ENCODE peak calls at places on chromosomes 6 and 20, in seven cellular contexts. C is body of pancreas; R is GM23338; Y is tibial artery; N is CD8-positive, alpha-beta T cell; G is right lobe of liver; F is fibroblast of lung. U is an unnamed sample.

GRCh38 chr6:89597988-89598387 is 40.6 kb downstream of the LYRM2 start:
- DNase-seq in G (no peak), F (peak), N (no peak), R (peak), Y (no peak), C (peak), U (no peak)

GRCh38 chr6:26269406-26270120 is 95.4 kb upstream of the BTN3A2 start:
- DNase-seq in Y (no peak), C (no peak), G (no peak), R (no peak), F (no peak), N (no peak), U (no peak)

GRCh38 chr6:317068-317451 is 24.8 kb downstream of the DUSP22 start:
- DNase-seq in G (no peak), C (no peak), R (no peak), N (no peak), Y (no peak), F (no peak), U (no peak)

GRCh38 chr20:62723768-62724420 is 15.3 kb downstream of the NTSR1 start:
- DNase-seq in F (no peak), G (no peak), C (no peak), R (no peak), N (no peak), Y (no peak), U (no peak)

GRCh38 chr20:12153616-12154015 is 235.9 kb downstream of the BTBD3 start:
- DNase-seq in Y (no peak), F (peak), C (no peak), G (no peak), R (no peak), N (no peak), U (no peak)

GRCh38 chr6:128390168-128390567 is 130.2 kb downstream of the PTPRK start:
- DNase-seq in G (no peak), F (no peak), Y (no peak), R (no peak), N (no peak), C (no peak), U (no peak)

GRCh38 chr6:46996860-46997641 is 45.1 kb downstream of the ADGRF1 start:
- DNase-seq in C (no peak), N (no peak), Y (no peak), R (no peak), G (no peak), F (no peak), U (no peak)

GRCh38 chr6:31401403-31401802 is 2.0 kb upstream of the MICA start:
- DNase-seq in G (no peak), R (no peak), Y (peak), F (peak), C (peak), N (no peak), U (no peak)

GRCh38 chr6:164151762-164152161 is 737.2 kb downstream of the QKI start:
- DNase-seq in F (no peak), Y (no peak), R (no peak), N (no peak), G (no peak), C (no peak), U (no peak)

GRCh38 chr6:164034602-164035140 is 620.2 kb downstream of the QKI start:
- DNase-seq in Y (no peak), R (no peak), N (no peak), F (no peak), G (no peak), C (no peak), U (no peak)

GRCh38 chr6:113654396-113654795 is 202.7 kb upstream of the MARCKS start:
- DNase-seq in C (peak), R (no peak), G (peak), Y (peak), N (no peak), F (peak), U (no peak)

GRCh38 chr6:108748063-108748462 is 100.2 kb upstream of the ARMC2 start:
- DNase-seq in G (no peak), Y (no peak), C (no peak), F (peak), N (no peak), R (no peak), U (no peak)

GRCh38 chr6:14620522-14620921 is 502.9 kb downstream of the CD83 start:
- DNase-seq in C (no peak), N (no peak), R (no peak), F (no peak), Y (no peak), G (no peak), U (no peak)

GRCh38 chr20:52954849-52955248 is 17.3 kb upstream of the TSHZ2 start:
- DNase-seq in G (no peak), C (no peak), Y (no peak), F (no peak), N (no peak), R (no peak), U (no peak)

GRCh38 chr20:52962183-52962582 is 10.0 kb upstream of the TSHZ2 start:
- DNase-seq in Y (no peak), F (no peak), G (no peak), C (no peak), N (no peak), R (no peak), U (no peak)

GRCh38 chr20:52958206-52958605 is 14.0 kb upstream of the TSHZ2 start:
- DNase-seq in F (peak), C (no peak), R (no peak), Y (no peak), N (no peak), G (no peak), U (no peak)

DNA sequence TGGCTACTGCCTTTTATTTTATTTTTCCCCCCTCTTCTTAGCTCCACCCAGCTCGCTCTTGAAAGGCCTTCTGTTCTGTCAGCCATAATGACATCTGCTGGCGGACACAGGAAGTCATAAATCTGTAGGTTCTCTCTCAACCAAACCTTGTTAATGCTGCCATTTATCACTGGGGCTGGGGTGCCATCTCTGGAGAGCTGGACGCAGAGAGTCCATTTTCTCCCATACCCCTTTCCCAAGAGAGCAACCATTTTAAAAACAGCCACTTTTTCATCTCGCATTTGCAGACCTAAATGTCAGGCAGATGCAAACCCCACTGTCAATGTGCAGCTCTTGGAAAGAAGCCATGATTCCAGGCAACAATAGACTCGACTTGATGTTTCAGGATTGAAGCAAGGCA is 13.0 kb upstream of the TSHZ2 start:
- DNase-seq in C (peak), N (no peak), Y (no peak), R (peak), F (peak), G (no peak), U (no peak)
- TF ChIP-seq CTCF in C (no peak), N (no peak), Y (no peak), R (peak), F (no peak), G (no peak), U (no peak)

DNA sequence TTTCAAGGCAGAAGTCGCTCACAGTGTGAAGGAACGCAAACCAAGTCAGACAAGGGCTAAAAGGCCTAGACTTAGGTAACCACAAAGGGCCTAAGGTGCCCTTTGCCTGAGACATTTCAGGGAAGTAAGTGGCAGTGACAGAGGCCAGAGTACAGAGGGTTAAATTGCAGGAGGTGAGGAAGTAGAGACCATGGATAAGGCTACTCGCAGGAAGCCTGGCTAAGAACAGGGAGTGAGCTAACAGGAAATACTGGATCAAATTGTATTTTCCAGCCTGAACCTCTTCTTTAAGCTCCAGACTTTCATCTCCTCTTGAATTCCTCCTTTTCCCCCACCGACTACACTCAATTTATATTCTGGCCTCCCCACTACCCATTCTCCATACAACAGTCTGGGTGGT is 16.6 kb downstream of the ZHX3 start:
- DNase-seq in F (no peak), C (no peak), Y (no peak), R (no peak), G (no peak), N (no peak), U (no peak)
- H3K27ac ChIP-seq in F (no peak), C (no peak), Y (no peak), R (no peak), G (no peak), N (no peak), U (no peak)

GRCh38 chr6:6105472-6106036 is 98.8 kb upstream of the NRN1 start:
- DNase-seq in R (peak), G (no peak), Y (no peak), F (no peak), N (no peak), C (no peak), U (no peak)
- TF ChIP-seq CTCF in R (peak), G (peak), Y (no peak), F (no peak), N (no peak), C (no peak), U (no peak)

GRCh38 chr6:167758309-167759023 is 68.2 kb upstream of the AFDN start:
- DNase-seq in R (no peak), C (no peak), N (no peak), F (no peak), Y (no peak), G (no peak), U (no peak)
- H3K27ac ChIP-seq in R (no peak), C (no peak), N (no peak), F (no peak), Y (no peak), G (no peak), U (no peak)

DNA sequence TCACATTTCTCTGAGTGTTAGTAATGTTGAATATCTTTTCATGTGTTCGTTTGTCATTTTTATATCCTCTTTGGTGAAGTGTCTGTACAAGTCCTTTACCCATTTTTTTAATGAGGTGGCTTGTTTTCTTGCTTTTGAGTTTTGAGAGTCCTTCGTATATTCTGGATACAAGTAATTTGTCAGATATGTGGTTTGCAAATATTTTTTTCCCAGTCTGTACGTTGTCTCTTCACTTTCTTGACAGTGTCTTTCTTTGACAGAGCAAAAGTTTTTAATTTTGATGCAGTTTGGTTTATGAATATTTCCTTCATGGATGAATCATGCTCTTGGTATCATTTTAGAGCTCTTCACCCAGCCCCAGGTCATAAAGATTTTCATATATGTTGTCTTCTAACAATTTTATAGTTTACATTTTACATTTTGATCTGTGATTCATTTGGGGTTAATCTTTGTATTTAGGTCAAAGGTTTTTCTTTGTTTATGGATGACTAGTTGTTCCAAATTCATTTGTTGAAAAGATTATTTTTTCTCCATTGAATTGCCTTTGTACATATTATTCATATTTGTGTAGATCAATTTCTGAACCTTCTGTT is 152.5 kb downstream of the MRPL14 start:
- DNase-seq in C (no peak), G (no peak), Y (no peak), N (no peak), F (peak), R (no peak), U (no peak)
- TF ChIP-seq CTCF in C (no peak), G (no peak), Y (no peak), N (no peak), F (no peak), R (no peak), U (no peak)

GRCh38 chr6:151445482-151445881 is 6.4 kb downstream of the RMND1 start:
- DNase-seq in C (no peak), G (no peak), F (peak), R (no peak), Y (no peak), N (no peak), U (no peak)
- H3K27ac ChIP-seq in C (no peak), G (peak), F (peak), R (no peak), Y (peak), N (no peak), U (no peak)